ENCODE peak calls at places on chromosomes 5 and 9, in eight cellular contexts. U is foreskin fibroblast; Q is AG10803; N is heart right ventricle; D is A673; C is epithelial cell of esophagus; I is skeletal muscle cell; V is CD8-positive, alpha-beta T cell. O is an unnamed sample.

GRCh38 chr5:151580858-151581257 is 10.3 kb downstream of the FAT2 start:
- DNase-seq in I (no peak), V (no peak), C (peak; percentile 45), U (no peak), N (no peak), Q (no peak), D (no peak), O (no peak)

GRCh38 chr9:99680191-99680590 is 141.5 kb upstream of the NR4A3 start:
- DNase-seq in V (no peak), D (no peak), Q (peak; percentile 16), N (no peak), U (peak; percentile 50), I (peak; percentile 20), C (peak; percentile 36), O (peak; percentile 31)

GRCh38 chr5:33530963-33531298 is 90.2 kb downstream of the TARS1 start:
- DNase-seq in N (no peak), C (no peak), U (no peak), V (no peak), I (no peak), Q (no peak), D (no peak), O (no peak)

GRCh38 chr5:38535281-38535750 is 21.1 kb downstream of the LIFR start:
- DNase-seq in C (peak; percentile 31), U (no peak), N (no peak), Q (no peak), V (no peak), I (no peak), D (no peak), O (no peak)

GRCh38 chr9:134625361-134626140 is 16.1 kb upstream of the COL5A1 start:
- DNase-seq in I (no peak), N (no peak), Q (peak; percentile 47), V (no peak), U (no peak), C (no peak), D (no peak), O (peak; percentile 51)

GRCh38 chr9:36739538-36740116 is 166.9 kb downstream of the MELK start:
- DNase-seq in N (no peak), I (no peak), D (no peak), V (no peak), Q (no peak), C (no peak), U (no peak), O (no peak)

GRCh38 chr5:2993301-2993700 is 241.8 kb upstream of the IRX2 start:
- DNase-seq in C (no peak), Q (no peak), D (no peak), V (no peak), U (no peak), N (no peak), I (no peak), O (no peak)

GRCh38 chr5:158456756-158457155 is 597.8 kb upstream of the CLINT1 start:
- DNase-seq in Q (peak; percentile 90), N (no peak), C (peak; percentile 74), U (peak; percentile 98), D (no peak), V (no peak), I (peak; percentile 85), O (peak; percentile 84)

GRCh38 chr5:135693371-135693955 is 114.7 kb upstream of the CXCL14 start:
- DNase-seq in N (no peak), V (no peak), D (no peak), U (no peak), I (no peak), C (peak; percentile 97), Q (no peak), O (no peak)

GRCh38 chr9:127916665-127917581 is at the start of gene ST6GALNAC4:
- DNase-seq in C (peak; percentile 85), Q (peak; percentile 90), D (peak; percentile 93), N (peak; percentile 96), V (peak; percentile 92), I (peak; percentile 61), U (peak; percentile 90), O (peak; percentile 88)

GRCh38 chr5:22372376-22372775 is 480.8 kb downstream of the CDH12 start:
- DNase-seq in U (peak; percentile 0), D (peak; percentile 14), Q (no peak), V (no peak), C (peak; percentile 68), N (no peak), I (peak; percentile 24), O (no peak)

GRCh38 chr9:108475813-108476212 is 380.0 kb downstream of the ACTL7B start:
- DNase-seq in U (no peak), Q (no peak), N (no peak), D (no peak), C (no peak), V (no peak), I (no peak), O (no peak)

GRCh38 chr9:89543621-89544279 is 45.8 kb upstream of the SEMA4D start:
- DNase-seq in C (no peak), N (no peak), U (no peak), Q (no peak), V (no peak), D (no peak), I (no peak), O (no peak)

GRCh38 chr5:140220698-140221064 is 45.7 kb downstream of the CYSTM1 start:
- DNase-seq in N (no peak), U (no peak), Q (no peak), C (no peak), D (no peak), I (no peak), V (no peak), O (no peak)

GRCh38 chr9:37667706-37668672 is 17.2 kb downstream of the FRMPD1 start:
- DNase-seq in Q (no peak), N (no peak), V (no peak), C (no peak), D (no peak), U (no peak), I (no peak), O (no peak)

GRCh38 chr9:127712851-127713250 is 2.6 kb downstream of the PTRH1 start:
- DNase-seq in Q (no peak), D (no peak), V (no peak), I (no peak), N (no peak), U (no peak), C (no peak), O (no peak)

GRCh38 chr9:2477755-2478154 is 143.8 kb upstream of the VLDLR start:
- DNase-seq in C (no peak), D (no peak), N (no peak), I (no peak), U (no peak), V (no peak), Q (no peak), O (peak; percentile 41)

DNA sequence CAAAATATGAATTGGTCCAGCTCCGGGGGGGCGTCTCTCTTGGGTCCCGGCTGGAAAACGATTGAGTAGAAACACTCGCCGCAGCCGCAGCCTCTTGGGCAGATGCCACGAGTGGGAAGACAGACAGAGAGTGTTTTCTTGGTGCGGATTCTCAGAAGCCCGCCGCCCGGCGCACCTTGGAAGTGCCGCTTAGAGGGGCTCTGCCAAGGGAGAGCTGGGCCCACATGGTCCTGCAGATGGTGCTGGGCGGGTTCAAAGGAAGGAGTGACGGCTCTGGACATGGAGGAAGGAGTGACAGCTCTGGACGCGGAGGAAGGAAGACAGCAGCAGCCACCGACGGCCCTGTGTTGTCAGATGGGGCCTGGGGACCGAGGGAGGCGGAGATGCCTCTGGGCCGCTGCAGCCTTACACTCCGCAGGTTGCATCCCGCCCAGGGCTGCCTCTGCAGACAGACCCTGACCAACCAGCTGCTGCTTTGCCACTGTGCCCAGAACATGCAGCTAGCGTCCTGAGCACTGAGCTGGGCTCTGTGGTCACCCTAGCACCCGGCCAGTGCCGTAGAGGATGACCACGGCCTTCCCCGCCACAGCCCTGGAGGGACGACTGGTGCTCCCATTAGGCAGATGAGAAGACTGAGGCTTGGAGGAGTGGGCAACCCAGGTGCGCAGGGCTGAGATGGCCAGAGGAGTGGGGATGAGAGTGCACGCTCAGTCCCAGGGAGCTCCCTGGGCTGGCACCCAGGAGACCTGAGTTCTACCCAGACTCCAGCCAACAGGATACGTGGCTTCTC is 20.8 kb upstream of the QRFP start:
- DNase-seq in I (no peak), V (no peak), D (no peak), Q (no peak), U (no peak), C (no peak), N (no peak), O (no peak)
- H3K4me3 ChIP-seq in I (no peak overlapping the region), V (no peak overlapping the region), D (no peak overlapping the region), Q (no peak overlapping the region), U (no peak overlapping the region), C (no peak overlapping the region), N (no peak overlapping the region), O (no peak overlapping the region)

GRCh38 chr9:33446507-33447403 is 638 bp downstream of the AQP3 start:
- DNase-seq in N (no peak), D (peak; percentile 52), C (peak; percentile 70), U (peak; percentile 36), Q (peak; percentile 32), I (peak; percentile 50), V (peak; percentile 26), O (peak; percentile 10)
- H3K4me3 ChIP-seq in N (peak overlapping the region; percentile 65), D (peak overlapping the region; percentile 39), C (peak overlapping the region; percentile 98), U (peak overlapping the region; percentile 58), Q (peak overlapping the region; percentile 40), I (peak overlapping the region; percentile 48), V (peak overlapping the region; percentile 79), O (peak overlapping the region; percentile 50)

DNA sequence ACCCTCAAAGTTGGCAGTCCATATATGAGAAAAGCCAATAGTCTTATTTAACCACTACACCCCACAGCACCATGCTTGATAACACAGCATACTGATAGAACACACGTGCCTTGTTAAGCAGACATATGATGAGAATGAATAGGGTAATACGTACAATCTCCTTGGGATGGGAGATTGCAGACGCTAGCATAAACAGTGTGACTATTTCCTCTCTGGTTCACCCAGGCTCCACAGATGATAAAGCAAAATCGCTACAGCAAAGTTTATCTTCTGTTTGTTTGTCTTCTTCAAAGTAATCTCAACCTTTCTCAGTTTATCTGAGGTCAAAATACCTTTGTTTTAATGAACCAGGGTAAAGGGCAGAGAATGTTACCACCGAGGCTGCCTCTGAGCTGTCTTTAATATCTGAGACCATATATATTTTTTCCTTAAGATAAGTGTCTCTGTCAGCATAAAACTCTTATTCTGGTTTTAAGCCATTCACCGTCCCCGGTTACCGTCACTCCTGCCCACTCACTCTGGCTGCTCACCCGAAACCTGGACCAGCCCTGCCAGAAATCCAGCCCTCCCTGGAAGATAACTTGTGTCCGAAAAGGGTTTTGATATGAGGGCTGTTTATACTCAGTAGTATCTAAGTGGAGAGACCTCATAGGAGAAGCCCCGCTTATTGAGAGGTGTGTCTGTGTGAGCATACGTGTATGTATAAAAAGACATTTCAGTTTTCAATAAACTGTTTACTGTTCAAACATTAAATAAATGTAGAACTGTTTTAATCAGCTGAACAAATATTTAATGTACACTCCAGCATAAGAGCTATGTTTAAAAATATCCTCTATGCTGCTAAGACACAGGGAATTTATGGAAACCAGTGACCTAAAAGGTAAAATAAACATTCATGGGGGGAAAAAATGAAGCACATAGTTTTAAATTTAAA is 465.4 kb downstream of the RASEF start:
- DNase-seq in D (no peak), I (no peak), V (no peak), U (no peak), C (no peak), Q (no peak), N (no peak), O (no peak)
- H3K4me3 ChIP-seq in D (no peak overlapping the region), I (no peak overlapping the region), V (no peak overlapping the region), U (no peak overlapping the region), C (no peak overlapping the region), Q (no peak overlapping the region), N (no peak overlapping the region), O (no peak overlapping the region)

DNA sequence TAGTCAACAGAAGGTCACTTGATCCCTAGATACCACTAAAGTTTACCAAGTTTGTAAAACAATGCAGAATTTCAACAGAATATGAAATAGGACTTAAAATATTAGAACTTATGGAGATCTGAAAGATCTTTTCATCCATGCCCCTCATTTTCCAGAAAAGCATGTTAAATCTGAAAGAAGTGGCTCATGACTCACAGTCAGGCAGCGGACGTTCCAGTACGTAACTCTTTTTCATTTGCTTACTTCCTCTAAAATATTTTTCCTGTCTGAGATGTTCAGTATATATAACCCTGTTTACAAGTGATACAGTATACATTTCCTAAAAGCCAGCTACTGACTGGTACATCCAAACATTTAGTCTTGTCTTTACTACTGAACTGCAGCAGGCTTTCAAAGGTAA is 22.3 kb downstream of the FBXW2 start:
- DNase-seq in U (no peak), C (no peak), I (no peak), D (no peak), N (no peak), V (no peak), Q (no peak), O (no peak)
- H3K4me3 ChIP-seq in U (no peak overlapping the region), C (no peak overlapping the region), I (no peak overlapping the region), D (no peak overlapping the region), N (no peak overlapping the region), V (no peak overlapping the region), Q (no peak overlapping the region), O (no peak overlapping the region)

O was measured in fibroblast of the aortic adventitia.